ENCODE peak calls at places on chromosome 18, in seven cellular contexts. C is HepG2, P is GM12878, X is GM12892, R is K562, V is GM12891, O is H1. H is an unnamed sample.

GRCh38 chr18:812123-812672 is at the start of gene YES1:
- DNase-seq in C (peak; percentile 78), P (no peak), X (peak; percentile 75), R (peak; percentile 96), V (peak; percentile 77), O (peak; percentile 90), H (peak; percentile 89)

GRCh38 chr18:58495202-58495601 is 133.7 kb downstream of the ALPK2 start:
- DNase-seq in C (no peak), P (no peak), X (no peak), R (no peak), V (no peak), O (no peak), H (no peak)

GRCh38 chr18:2258954-2259353 is 312.4 kb downstream of the METTL4 start:
- DNase-seq in C (no peak), P (no peak), X (no peak), R (no peak), V (no peak), O (no peak), H (no peak)

GRCh38 chr18:9017170-9017899 is 85.2 kb upstream of the NDUFV2 start:
- DNase-seq in C (peak; percentile 20), P (peak; percentile 20), X (peak; percentile 67), R (peak; percentile 91), V (peak; percentile 70), O (peak; percentile 79), H (peak; percentile 34)

GRCh38 chr18:48545690-48546365 is 7.0 kb downstream of the CTIF start:
- DNase-seq in C (no peak), P (no peak), X (no peak), R (peak; percentile 44), V (no peak), O (peak; percentile 62), H (peak; percentile 59)

GRCh38 chr18:57833441-57834101 is 30.5 kb upstream of the ATP8B1 start:
- DNase-seq in C (peak; percentile 16), P (peak; percentile 55), X (peak; percentile 25), R (peak; percentile 18), V (no peak), O (no peak), H (no peak)

GRCh38 chr18:13973061-13973460 is 57.7 kb upstream of the MC2R start:
- DNase-seq in C (no peak), P (no peak), X (no peak), R (no peak), V (no peak), O (no peak), H (no peak)

GRCh38 chr18:59767732-59768131 is 70.5 kb upstream of the CCBE1 start:
- DNase-seq in C (no peak), P (no peak), X (no peak), R (no peak), V (no peak), O (no peak), H (no peak)

GRCh38 chr18:6616981-6617380 is 112.5 kb upstream of the ARHGAP28 start:
- DNase-seq in C (no peak), P (no peak), X (no peak), R (no peak), V (no peak), O (no peak), H (no peak)

GRCh38 chr18:14962626-14963025 is 214.7 kb downstream of the ANKRD30B start:
- DNase-seq in C (no peak), P (no peak), X (no peak), R (no peak), V (no peak), O (peak; percentile 7), H (no peak)

DNA sequence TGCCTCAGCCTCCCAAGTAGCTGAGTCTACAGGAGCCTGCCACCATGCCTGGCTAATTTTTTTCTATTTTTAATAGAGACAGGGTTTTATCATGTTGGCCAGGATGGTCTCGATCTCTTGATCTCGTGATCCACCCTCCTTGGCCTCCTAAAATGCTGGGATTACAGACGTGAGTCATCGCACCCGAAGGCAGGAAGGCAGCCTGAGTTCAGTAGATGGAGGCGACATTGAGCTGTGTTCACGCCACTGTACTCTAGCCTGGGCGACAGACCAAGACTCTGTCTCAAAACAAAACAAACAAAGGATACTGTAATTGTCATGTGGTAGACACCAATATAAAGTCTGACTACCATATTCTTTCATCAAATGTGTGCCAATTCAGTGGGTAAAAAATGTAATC is 500.9 kb upstream of the DSEL start:
- DNase-seq in C (no peak), P (no peak), X (no peak), R (no peak), V (no peak), O (no peak), H (no peak)
- TF ChIP-seq TAF1 in C (no peak), P (no peak), X (no peak), R (no peak), V (no peak), O (no peak), H (no peak)

DNA sequence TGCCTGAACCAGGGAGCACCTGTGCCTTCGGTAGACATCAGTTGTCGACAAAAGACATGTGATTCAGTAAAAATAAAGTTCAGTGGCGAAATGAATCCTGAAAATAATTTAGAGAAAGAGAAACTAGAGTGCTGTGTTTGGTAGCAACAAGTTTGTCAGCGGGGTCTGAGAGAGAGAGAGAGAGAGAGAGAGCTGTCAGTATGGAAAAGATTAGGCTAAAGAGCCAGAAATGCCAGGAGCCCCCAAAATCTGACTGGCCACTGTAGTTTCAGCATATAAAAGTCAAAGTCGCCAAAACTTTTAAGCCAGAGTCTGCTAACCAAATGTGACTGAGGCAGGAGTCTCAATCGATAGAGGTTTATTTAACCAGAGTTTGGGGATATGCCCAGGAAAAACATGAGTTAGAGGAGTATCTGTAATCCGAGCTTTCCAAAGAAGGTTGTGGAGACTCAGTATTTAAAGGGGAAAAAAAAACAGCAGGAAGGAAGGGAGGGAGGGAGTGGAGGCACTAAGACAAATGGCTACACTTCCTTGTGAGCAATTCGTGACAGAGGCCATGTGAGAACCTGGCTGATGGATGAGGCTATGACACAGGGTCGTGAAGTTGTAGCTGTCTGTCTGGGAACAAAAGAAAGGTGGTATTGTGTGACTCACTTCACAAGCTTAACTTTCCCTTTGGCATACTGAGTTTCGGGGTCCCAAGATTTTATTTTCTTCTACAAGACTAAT is 20.5 kb upstream of the GNAL start:
- DNase-seq in C (no peak), P (no peak), X (no peak), R (no peak), V (no peak), O (no peak), H (no peak)
- TF ChIP-seq TAF1 in C (no peak), P (no peak), X (no peak), R (no peak), V (no peak), O (no peak), H (no peak)

GRCh38 chr18:76493213-76494107 is 1.6 kb downstream of the ZNF516 start:
- DNase-seq in C (peak; percentile 82), P (no peak), X (no peak), R (peak; percentile 15), V (peak; percentile 34), O (no peak), H (peak; percentile 33)
- TF ChIP-seq TAF1 in C (peak; percentile 25), P (no peak), X (no peak), R (no peak), V (no peak), O (no peak), H (peak; percentile 2)

DNA sequence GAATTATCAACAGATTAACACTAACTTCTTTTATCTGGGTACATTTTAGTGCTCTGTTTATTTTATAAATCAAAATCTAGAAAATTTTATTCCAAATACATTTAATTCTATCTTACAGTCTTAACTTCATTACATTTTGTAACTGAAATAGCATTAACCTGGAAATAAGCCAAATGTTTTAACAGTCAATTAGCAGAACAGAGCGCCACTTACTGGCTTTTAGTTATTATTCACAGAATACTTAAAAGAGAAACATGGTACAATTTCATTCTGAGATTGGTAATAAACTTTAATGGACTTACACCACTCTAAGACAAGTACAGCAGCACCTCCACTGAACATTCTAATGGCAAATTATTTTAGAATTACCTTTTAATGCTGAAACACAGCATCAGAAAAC is 38.6 kb downstream of the SS18 start:
- DNase-seq in C (no peak), P (no peak), X (no peak), R (no peak), V (no peak), O (no peak), H (peak; percentile 8)
- TF ChIP-seq TAF1 in C (no peak), P (no peak), X (no peak), R (no peak), V (no peak), O (no peak), H (no peak)

GRCh38 chr18:10022365-10022764 is 108.5 kb downstream of the VAPA start:
- DNase-seq in C (no peak), P (no peak), X (no peak), R (no peak), V (no peak), O (no peak), H (no peak)
- TF ChIP-seq TAF1 in C (no peak), P (no peak), X (no peak), R (no peak), V (no peak), O (no peak), H (no peak)

GRCh38 chr18:35661483-35662146 is 80.1 kb downstream of the GALNT1 start:
- DNase-seq in C (peak; percentile 17), P (no peak), X (no peak), R (no peak), V (no peak), O (no peak), H (peak; percentile 8)
- TF ChIP-seq TAF1 in C (no peak), P (no peak), X (no peak), R (no peak), V (no peak), O (no peak), H (no peak)

H was measured in SK-N-SH.